ENCODE peak calls at places on chromosomes 3 and 15, in ten cellular contexts. Q is heart left ventricle, W is gastrocnemius medialis, G is GM12878, Z is K562, P is HepG2, A is IMR-90, T is right lobe of liver, L is body of pancreas, O is upper lobe of left lung. X is an unnamed sample. For H3K4me1, the result is how much of the 10 kb centered on the place peaks cover.

GRCh38 chr15:77347197-77347596 is 72.7 kb downstream of the PEAK1 start:
- ATAC-seq in Q (peak), W (no peak), G (no peak), Z (no peak), P (no peak), A (no peak), T (no peak), L (no peak), O (no peak), X (no peak)

GRCh38 chr15:80584561-80584964 is 110.5 kb upstream of the ABHD17C start:
- ATAC-seq in Q (peak), W (no peak), G (peak), Z (no peak), P (peak), A (no peak), T (peak), L (no peak), O (no peak), X (no peak)

GRCh38 chr3:46695962-46696922 is 2.8 kb upstream of the ALS2CL start:
- ATAC-seq in Q (peak), W (peak), G (no peak), Z (no peak), P (no peak), A (peak), T (no peak), L (no peak), O (no peak), X (peak)

GRCh38 chr3:187445352-187445751 is 77.2 kb downstream of the RTP4 start:
- ATAC-seq in Q (no peak), W (no peak), G (no peak), Z (no peak), P (no peak), A (no peak), T (no peak), L (no peak), O (no peak), X (no peak)

GRCh38 chr3:39434574-39434973 is 28.1 kb downstream of the RPSA start:
- ATAC-seq in Q (peak), W (no peak), G (peak), Z (no peak), P (no peak), A (peak), T (no peak), L (no peak), O (peak), X (no peak)

GRCh38 chr15:38069506-38069905 is 135.1 kb downstream of the TMCO5A start:
- ATAC-seq in Q (peak), W (peak), G (peak), Z (no peak), P (no peak), A (peak), T (peak), L (no peak), O (peak), X (peak)

GRCh38 chr3:196097373-196098154 is 15.7 kb upstream of the TFRC start:
- ATAC-seq in Q (no peak), W (no peak), G (no peak), Z (peak), P (no peak), A (no peak), T (no peak), L (no peak), O (no peak), X (no peak)

GRCh38 chr15:43238691-43239131 is 17.9 kb upstream of the EPB42 start:
- ATAC-seq in Q (no peak), W (peak), G (peak), Z (peak), P (peak), A (no peak), T (no peak), L (no peak), O (peak), X (peak)

GRCh38 chr15:90851945-90852344 is 16.4 kb upstream of the FURIN start:
- ATAC-seq in Q (no peak), W (no peak), G (no peak), Z (no peak), P (no peak), A (no peak), T (no peak), L (no peak), O (no peak), X (no peak)

GRCh38 chr3:124972457-124972856 is 37.9 kb upstream of the MUC13 start:
- ATAC-seq in Q (no peak), W (no peak), G (no peak), Z (no peak), P (no peak), A (no peak), T (no peak), L (peak), O (no peak), X (no peak)

GRCh38 chr15:77419050-77419835 is 661 bp downstream of the PEAK1 start:
- ATAC-seq in Q (no peak), W (peak), G (peak), Z (peak), P (peak), A (peak), T (peak), L (peak), O (peak), X (no peak)

GRCh38 chr15:67103432-67103831 is 38.0 kb downstream of the SMAD3 start:
- ATAC-seq in Q (peak), W (no peak), G (no peak), Z (no peak), P (no peak), A (no peak), T (no peak), L (no peak), O (no peak), X (no peak)

GRCh38 chr3:42166214-42166613 is 75.1 kb downstream of the TRAK1 start:
- ATAC-seq in Q (no peak), W (no peak), G (no peak), Z (no peak), P (no peak), A (no peak), T (no peak), L (no peak), O (no peak), X (no peak)

GRCh38 chr3:180959691-180960090 is 29.8 kb downstream of the DNAJC19 start:
- ATAC-seq in Q (no peak), W (no peak), G (peak), Z (no peak), P (no peak), A (no peak), T (no peak), L (no peak), O (no peak), X (no peak)

DNA sequence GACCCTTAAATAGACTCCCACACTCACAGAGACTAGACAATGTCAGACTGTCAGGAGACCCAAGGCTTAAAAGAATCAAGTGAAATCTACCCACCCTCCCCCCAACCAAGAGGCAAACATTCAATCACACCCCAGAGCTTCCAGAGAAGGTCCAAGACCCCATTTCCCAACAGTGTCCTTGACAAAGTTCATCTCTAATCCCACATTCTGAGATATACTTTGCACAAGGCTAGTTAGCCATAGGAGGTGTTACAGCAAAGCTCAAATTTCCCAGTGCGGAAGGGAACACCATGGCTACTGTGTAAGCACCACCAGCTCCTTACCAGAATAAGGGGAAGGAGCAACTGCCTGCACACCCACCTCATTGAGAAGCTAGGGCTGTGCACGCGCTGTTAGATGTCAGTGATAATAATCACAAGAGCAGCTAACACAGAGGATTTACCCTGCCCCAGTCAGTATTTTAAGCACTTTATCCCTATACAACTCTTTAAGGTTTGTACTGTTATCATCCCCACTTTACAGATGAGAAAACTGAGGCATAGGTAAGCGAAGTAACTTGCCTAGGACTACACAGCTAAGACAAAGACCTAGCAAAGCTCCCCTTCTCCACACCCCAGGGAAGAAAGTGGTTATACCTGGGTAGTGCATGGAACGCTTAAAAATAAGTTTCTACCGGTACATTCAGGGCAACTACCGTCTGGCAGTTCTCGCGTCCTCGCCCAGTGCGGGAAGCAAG is 17.3 kb downstream of the SPATA12 start:
- ATAC-seq in Q (no peak), W (no peak), G (peak), Z (no peak), P (peak), A (no peak), T (no peak), L (no peak), O (no peak), X (no peak)
- H3K4me3 ChIP-seq in Q (peak), W (peak), G (peak), Z (peak), P (peak), A (peak), T (peak), L (peak), O (no peak), X (peak)

GRCh38 chr3:52297242-52298146 is 9.9 kb downstream of the GLYCTK start:
- ATAC-seq in Q (no peak), W (no peak), G (no peak), Z (no peak), P (peak), A (no peak), T (peak), L (no peak), O (no peak), X (no peak)

GRCh38 chr3:52299247-52299657 is 11.6 kb downstream of the GLYCTK start:
- ATAC-seq in Q (no peak), W (no peak), G (no peak), Z (peak), P (peak), A (no peak), T (peak), L (peak), O (no peak), X (no peak)

GRCh38 chr3:52298147-52299098 is 10.8 kb downstream of the GLYCTK start:
- ATAC-seq in Q (no peak), W (no peak), G (no peak), Z (peak), P (peak), A (no peak), T (peak), L (no peak), O (no peak), X (no peak)

GRCh38 chr3:52301042-52301441 is 13.4 kb downstream of the GLYCTK start:
- ATAC-seq in Q (no peak), W (no peak), G (no peak), Z (no peak), P (no peak), A (no peak), T (no peak), L (no peak), O (no peak), X (no peak)

DNA sequence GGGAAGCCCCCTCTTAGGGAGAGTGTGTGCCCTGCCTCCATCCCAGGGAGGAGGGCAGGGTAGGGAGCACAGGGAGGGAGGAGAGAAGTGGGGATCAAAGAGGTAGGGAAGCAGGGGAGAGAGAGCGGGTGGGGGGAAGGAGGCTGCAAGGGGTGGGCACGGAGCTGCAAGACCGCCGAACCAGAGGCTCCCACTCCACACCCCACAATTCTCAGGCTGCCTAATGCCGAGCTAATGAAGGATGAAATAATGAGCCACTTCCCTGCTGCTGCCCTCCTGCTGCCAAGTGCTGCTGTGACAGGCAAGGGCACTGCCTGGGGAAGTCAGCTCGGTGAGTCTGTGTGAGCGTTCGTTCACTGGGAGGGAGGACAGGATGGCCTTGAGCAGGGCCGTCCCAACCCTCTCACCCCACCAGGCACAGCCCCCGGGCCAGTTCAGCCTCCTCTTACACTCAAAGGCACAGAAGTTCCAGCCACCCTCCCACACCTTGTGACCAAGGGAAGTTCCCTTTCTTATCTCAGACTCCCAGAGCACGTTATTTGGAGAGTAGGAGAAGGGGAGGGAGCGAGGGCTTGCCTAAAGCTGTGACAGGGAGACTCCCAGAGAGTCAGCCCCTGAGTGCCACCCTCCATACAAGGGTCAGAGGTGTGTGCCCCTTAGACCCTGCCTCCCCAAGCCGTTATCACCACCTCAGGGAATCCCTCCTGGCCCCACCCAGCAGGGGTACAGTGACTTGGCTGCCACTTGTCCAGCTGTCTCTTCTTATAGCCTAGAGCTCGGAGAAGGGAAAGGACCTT is 12.4 kb downstream of the GLYCTK start:
- ATAC-seq in Q (peak), W (no peak), G (peak), Z (peak), P (peak), A (peak), T (peak), L (peak), O (peak), X (peak)
- TF ChIP-seq POLR2A in Q (no peak), W (no peak), G (peak), Z (no peak), P (peak), A (no peak), T (no peak), L (peak), O (no peak), X (no peak)

GRCh38 chr3:128469584-128469983 is 2.9 kb upstream of the DNAJB8 start:
- ATAC-seq in Q (no peak), W (no peak), G (no peak), Z (no peak), P (no peak), A (no peak), T (no peak), L (no peak), O (no peak), X (no peak)
- H3K4me1 ChIP-seq in Q (under half), W (under half), G (under half), Z (under half), P (under half), A (under half), T (under half), L (under half), O (under half), X (under half)

DNA sequence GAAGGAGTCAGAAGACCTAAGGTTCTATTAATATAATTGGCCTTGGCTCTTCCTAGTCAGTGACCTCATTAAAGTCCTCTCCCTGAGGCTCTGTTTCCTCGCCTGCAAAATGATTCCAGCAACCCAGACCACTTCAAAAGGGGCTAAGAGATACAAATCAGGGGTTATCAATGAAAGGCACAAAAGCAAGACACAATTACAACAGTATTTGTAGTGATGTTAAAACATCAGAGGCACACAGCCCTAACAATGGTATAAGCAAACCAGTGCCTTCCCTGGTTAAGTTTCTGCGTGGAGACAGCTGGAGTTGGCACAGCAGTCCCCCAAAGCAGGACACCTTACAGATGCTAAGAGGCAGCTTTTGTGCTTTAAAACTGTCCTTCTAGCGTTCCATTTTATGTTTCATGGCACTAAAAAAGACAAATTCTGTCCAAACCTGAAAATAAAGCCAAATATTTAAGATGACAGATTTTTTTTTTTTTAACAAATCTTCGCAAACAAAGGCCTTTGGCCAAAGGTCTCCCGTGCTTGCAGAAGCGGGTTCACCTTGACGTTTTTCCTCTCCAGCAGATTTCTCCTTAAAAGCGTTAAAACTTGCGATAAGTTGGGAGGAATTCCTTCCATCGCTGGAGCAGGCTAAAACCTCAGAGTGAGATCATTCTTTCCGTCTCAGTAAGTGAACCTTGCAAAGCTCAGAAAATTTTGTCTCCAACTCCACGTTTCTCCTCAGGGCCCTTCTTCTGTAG is 1.0 kb downstream of the ZNF280D start:
- ATAC-seq in Q (peak), W (peak), G (peak), Z (peak), P (peak), A (peak), T (peak), L (peak), O (peak), X (no peak)
- H3K4me3 ChIP-seq in Q (peak), W (peak), G (peak), Z (peak), P (peak), A (peak), T (peak), L (peak), O (peak), X (peak)

DNA sequence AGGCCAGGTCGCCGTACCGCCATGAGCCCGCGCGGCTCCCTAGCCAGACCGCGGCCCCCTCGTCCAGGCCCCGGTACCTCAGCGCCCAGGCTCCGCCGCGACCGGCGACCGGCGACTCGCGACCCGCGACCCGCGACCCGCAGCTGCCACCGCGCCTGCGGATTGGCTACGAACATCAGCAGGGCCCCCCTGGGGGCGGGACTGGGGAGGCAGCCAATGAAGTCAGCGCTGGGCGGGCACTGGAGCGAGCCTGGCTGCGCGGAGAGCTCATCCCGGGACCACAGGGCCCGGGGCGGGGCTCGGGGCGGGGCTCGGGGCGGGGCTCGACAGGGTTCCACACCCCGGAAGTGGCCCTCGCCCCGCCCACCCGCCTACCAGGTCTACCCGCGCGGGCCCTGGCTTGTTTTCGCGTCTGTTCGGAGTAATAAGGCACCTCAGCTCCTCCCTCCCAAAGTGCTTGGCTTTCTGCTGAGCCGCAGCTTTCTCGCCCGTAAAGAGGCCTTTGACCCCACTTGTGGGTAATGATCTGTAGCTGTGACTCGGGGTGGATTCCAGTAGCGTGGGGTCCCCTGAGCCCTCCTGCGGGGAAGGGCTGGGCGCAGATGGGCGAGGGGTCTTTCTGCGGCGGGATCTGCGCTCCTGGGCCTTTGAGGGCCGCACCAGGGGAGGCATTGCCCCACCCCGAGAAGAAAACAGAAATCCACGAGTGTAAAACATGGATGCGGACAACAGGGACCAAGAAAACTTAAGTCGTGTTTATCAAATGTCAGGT is at the start of gene LYSMD4:
- ATAC-seq in Q (peak), W (peak), G (peak), Z (peak), P (peak), A (peak), T (peak), L (peak), O (peak), X (peak)
- TF ChIP-seq POLR2A in Q (peak), W (peak), G (peak), Z (peak), P (peak), A (no peak), T (peak), L (peak), O (peak), X (peak)

DNA sequence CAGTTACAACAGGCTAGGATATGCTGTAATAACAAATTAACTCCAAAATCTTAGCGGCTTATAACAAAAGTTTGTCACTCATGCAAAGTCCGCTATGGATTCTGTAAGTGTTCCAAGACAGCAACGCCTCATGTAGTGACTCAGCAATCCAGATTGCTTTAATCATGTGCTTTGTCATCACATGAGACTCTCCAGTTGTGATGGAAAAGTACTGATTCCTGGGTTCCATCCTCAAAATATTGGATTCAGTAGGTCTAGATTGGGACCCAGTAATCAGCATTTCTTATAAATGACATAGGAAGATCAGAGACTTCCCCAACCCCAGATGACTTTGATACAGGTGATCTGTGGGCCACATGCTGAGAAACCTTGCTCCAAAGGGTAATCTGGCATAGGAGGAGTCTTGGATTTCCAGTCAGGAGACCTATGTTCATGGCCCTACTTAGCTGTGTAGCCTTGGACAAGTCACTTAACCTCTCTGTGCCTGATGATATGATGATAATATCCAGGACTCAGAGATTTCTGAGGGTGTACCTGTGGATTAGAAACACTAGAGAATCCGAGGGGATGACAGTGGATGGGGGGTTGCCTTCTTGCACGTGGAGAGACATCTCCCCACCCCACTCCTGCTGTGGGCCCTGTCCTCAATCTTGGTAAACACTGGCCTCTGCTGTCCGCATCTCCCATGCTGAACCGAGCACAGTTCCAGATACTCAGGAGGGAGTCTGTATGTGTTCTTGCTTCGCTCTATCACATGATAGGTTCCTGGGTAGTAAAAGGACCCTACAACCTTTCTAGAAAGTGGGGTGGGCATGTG is 65.5 kb downstream of the CORO2B start:
- ATAC-seq in Q (no peak), W (no peak), G (no peak), Z (peak), P (no peak), A (no peak), T (no peak), L (no peak), O (no peak), X (no peak)
- H3K4me1 ChIP-seq in Q (under half), W (under half), G (under half), Z (under half), P (under half), A (under half), T (under half), L (under half), O (under half), X (under half)

X was measured in gastroesophageal sphincter.